ENCODE peak calls at places on chromosomes 12 and 14, in six cellular contexts. G, W, L, Y, X and R are unnamed samples.

GRCh38 chr12:121138284-121138683 is 5.6 kb downstream of the P2RX7 start:
- DNase-seq in Y (no peak), X (no peak), G (no peak), W (no peak), L (no peak), R (no peak)

GRCh38 chr14:76551116-76551515 is 175.2 kb downstream of the ESRRB start:
- DNase-seq in X (no peak), G (no peak), Y (no peak), L (no peak), W (no peak), R (no peak)

GRCh38 chr12:115873416-115874082 is 403.9 kb downstream of the MED13L start:
- DNase-seq in G (no peak), X (no peak), W (no peak), Y (no peak), L (no peak), R (no peak)

GRCh38 chr14:85752179-85752578 is 222.2 kb downstream of the FLRT2 start:
- DNase-seq in Y (no peak), W (no peak), L (no peak), G (no peak), X (no peak), R (no peak)

GRCh38 chr12:6171409-6172015 is 28.7 kb upstream of the CD9 start:
- DNase-seq in W (no peak), L (no peak), G (no peak), X (peak; percentile 15), Y (no peak), R (no peak)

GRCh38 chr14:102872020-102872419 is 50.4 kb upstream of the AMN start:
- DNase-seq in Y (no peak), W (no peak), G (no peak), L (no peak), X (no peak), R (no peak)

GRCh38 chr12:3281588-3282150 is 204.5 kb downstream of the TSPAN9 start:
- DNase-seq in L (peak; percentile 60), G (no peak), W (no peak), Y (no peak), X (no peak), R (no peak)

GRCh38 chr12:22414742-22415141 is 80.2 kb upstream of the ST8SIA1 start:
- DNase-seq in G (no peak), L (no peak), W (no peak), X (no peak), Y (no peak), R (no peak)

GRCh38 chr12:113955109-113955970 is 10.8 kb downstream of the RBM19 start:
- DNase-seq in W (peak; percentile 7), L (peak; percentile 42), G (no peak), X (no peak), Y (peak; percentile 76), R (no peak)

GRCh38 chr12:131311764-131312163 is 358.1 kb downstream of the ADGRD1 start:
- DNase-seq in L (no peak), W (no peak), Y (no peak), X (no peak), G (no peak), R (no peak)

GRCh38 chr12:110786012-110786411 is 43.3 kb upstream of the PPP1CC start:
- DNase-seq in X (no peak), L (no peak), Y (no peak), G (no peak), W (no peak), R (no peak)

GRCh38 chr12:110791589-110791988 is 48.9 kb upstream of the PPP1CC start:
- DNase-seq in L (no peak), G (no peak), W (no peak), Y (no peak), X (no peak), R (no peak)

GRCh38 chr12:110785240-110785639 is 42.5 kb upstream of the PPP1CC start:
- DNase-seq in Y (no peak), G (no peak), W (no peak), L (no peak), X (no peak), R (no peak)

GRCh38 chr12:110794623-110795280 is 52.0 kb upstream of the CCDC63 start:
- DNase-seq in L (peak; percentile 48), X (peak; percentile 12), G (no peak), Y (no peak), W (no peak), R (no peak)

GRCh38 chr12:110790301-110790700 is 47.6 kb upstream of the PPP1CC start:
- DNase-seq in G (no peak), X (no peak), W (no peak), Y (no peak), L (peak; percentile 66), R (no peak)
- H2AFZ ChIP-seq in G (no peak overlapping the region), X (no peak overlapping the region), W (no peak overlapping the region), Y (no peak overlapping the region), L (no peak overlapping the region), R (no peak overlapping the region)

GRCh38 chr12:98343002-98343567 is 172.3 kb upstream of the TMPO start:
- DNase-seq in G (no peak), L (no peak), Y (no peak), X (no peak), W (no peak), R (no peak)
- H3K18ac ChIP-seq in G (no peak overlapping the region), L (no peak overlapping the region), Y (no peak overlapping the region), X (no peak overlapping the region), W (no peak overlapping the region), R (no peak overlapping the region)

GRCh38 chr12:10720974-10721565 is 2.1 kb downstream of the YBX3 start:
- DNase-seq in W (no peak), X (no peak), L (peak; percentile 27), Y (no peak), G (no peak), R (no peak)

GRCh38 chr12:10722502-10722904 is 620 bp downstream of the YBX3 start:
- DNase-seq in G (no peak), W (peak; percentile 65), L (peak; percentile 70), Y (no peak), X (peak; percentile 35), R (peak; percentile 31)

GRCh38 chr12:10719482-10719881 is 3.6 kb downstream of the YBX3 start:
- DNase-seq in W (no peak), X (no peak), L (no peak), Y (no peak), G (no peak), R (no peak)

GRCh38 chr12:10721654-10722501 is 1.2 kb downstream of the YBX3 start:
- DNase-seq in X (peak; percentile 75), W (peak; percentile 99), L (peak; percentile 97), Y (peak; percentile 76), G (no peak), R (peak; percentile 48)

GRCh38 chr12:10722905-10723866 is at the start of gene YBX3:
- DNase-seq in G (no peak), W (peak; percentile 75), L (peak; percentile 86), X (peak; percentile 71), Y (peak; percentile 82), R (peak; percentile 76)
- H2AFZ ChIP-seq in G (peak within 1 kb of the TSS; percentile 62), W (peak within 1 kb of the TSS; percentile 93), L (no peak within 1 kb of the TSS), X (peak within 1 kb of the TSS; percentile 69), Y (peak within 1 kb of the TSS; percentile 96), R (peak within 1 kb of the TSS; percentile 88)

DNA sequence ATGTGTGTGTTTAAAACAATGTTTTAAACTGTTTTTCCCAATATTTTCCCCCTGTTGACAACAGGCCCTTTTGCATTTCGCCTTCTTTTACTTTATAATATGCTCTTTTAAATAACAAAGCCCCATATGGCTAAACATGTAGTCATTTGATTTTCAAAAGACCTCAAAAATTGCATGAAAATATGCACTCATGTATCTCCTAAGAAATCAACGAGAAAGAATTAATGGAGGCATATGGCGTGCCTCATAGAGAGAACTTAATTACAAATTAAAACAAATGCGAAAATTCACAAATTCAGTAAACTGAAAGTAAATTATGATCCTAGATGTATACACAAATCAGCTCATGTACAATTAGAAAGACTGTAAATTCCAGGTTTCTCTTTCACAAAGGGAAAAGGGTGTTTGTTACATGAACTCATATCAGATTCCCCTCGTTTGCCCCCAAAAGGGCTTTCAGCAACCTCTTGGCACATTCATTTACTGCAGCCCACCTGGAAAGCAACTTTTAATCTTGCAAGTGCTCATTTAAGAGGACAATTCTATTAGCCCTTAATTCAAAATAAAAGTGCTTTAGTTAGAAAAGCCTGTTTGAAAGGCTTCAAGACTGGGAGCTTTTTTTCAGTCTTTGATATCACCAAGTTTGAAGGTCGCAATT is 202.7 kb upstream of the FOXN3 start:
- DNase-seq in W (no peak), Y (no peak), L (no peak), X (no peak), G (no peak), R (no peak)
- H3K18ac ChIP-seq in W (no peak overlapping the region), Y (no peak overlapping the region), L (no peak overlapping the region), X (no peak overlapping the region), G (peak overlapping the region; percentile 72), R (no peak overlapping the region)

GRCh38 chr14:56731187-56731586 is 79.1 kb downstream of the OTX2 start:
- DNase-seq in W (no peak), Y (no peak), L (no peak), X (no peak), G (no peak), R (no peak)

GRCh38 chr14:56733396-56733795 is 76.9 kb downstream of the OTX2 start:
- DNase-seq in L (no peak), Y (peak; percentile 67), W (no peak), G (peak; percentile 56), X (no peak), R (no peak)

GRCh38 chr14:56730468-56731145 is 79.7 kb downstream of the OTX2 start:
- DNase-seq in L (no peak), G (no peak), X (no peak), W (no peak), Y (peak; percentile 45), R (no peak)
- H2AFZ ChIP-seq in L (no peak overlapping the region), G (no peak overlapping the region), X (no peak overlapping the region), W (no peak overlapping the region), Y (no peak overlapping the region), R (no peak overlapping the region)